ENCODE peak calls at places on chromosomes 11 and 22, in five cellular contexts. W is PC-3, I is SK-N-SH, E is HCT116, N is MM.1S. H is an unnamed sample.

GRCh38 chr11:119340335-119341221 is at the start of gene C1QTNF5:
- DNase-seq in E (no peak), I (peak; percentile 83), W (no peak), N (no peak), H (peak; percentile 72)

GRCh38 chr11:23563591-23563990 is 703.3 kb upstream of the CCDC179 start:
- DNase-seq in I (no peak), W (no peak), N (no peak), E (no peak), H (no peak)

GRCh38 chr11:95930948-95931347 is 7.0 kb upstream of the MTMR2 start:
- DNase-seq in E (no peak), N (no peak), W (no peak), I (no peak), H (no peak)

GRCh38 chr22:47168900-47169800 is 406.7 kb downstream of the TBC1D22A start:
- DNase-seq in W (peak; percentile 23), I (peak; percentile 59), N (no peak), E (no peak), H (peak; percentile 26)

GRCh38 chr11:35842958-35843357 is 100.9 kb upstream of the LDLRAD3 start:
- DNase-seq in W (no peak), E (no peak), I (no peak), N (no peak), H (no peak)

GRCh38 chr11:130668751-130669150 is 220.3 kb downstream of the ADAMTS15 start:
- DNase-seq in E (no peak), N (no peak), W (no peak), I (no peak), H (no peak)

GRCh38 chr22:43113516-43114251 is 3.1 kb downstream of the BIK start:
- DNase-seq in I (no peak), N (no peak), E (no peak), W (peak; percentile 51), H (no peak)

GRCh38 chr11:117547188-117547831 is 219.7 kb downstream of the CEP164 start:
- DNase-seq in N (no peak), E (no peak), W (no peak), I (no peak), H (no peak)

GRCh38 chr11:57787920-57788716 is 26.5 kb downstream of the CTNND1 start:
- DNase-seq in W (no peak), N (no peak), E (no peak), I (no peak), H (no peak)

GRCh38 chr22:43060213-43060612 is 29.0 kb downstream of the TTLL1 start:
- DNase-seq in E (no peak), I (peak; percentile 60), N (no peak), W (peak; percentile 42), H (peak; percentile 19)

GRCh38 chr11:68525930-68526329 is 65.4 kb downstream of the PPP6R3 start:
- DNase-seq in I (no peak), E (no peak), W (peak; percentile 79), N (no peak), H (no peak)

GRCh38 chr22:28951969-28952521 is 68.7 kb downstream of the ZNRF3 start:
- DNase-seq in E (no peak), N (no peak), I (no peak), W (no peak), H (no peak)

GRCh38 chr11:32597914-32598313 is 14.3 kb downstream of the EIF3M start:
- DNase-seq in W (no peak), E (no peak), I (no peak), N (no peak), H (no peak)

GRCh38 chr22:27406389-27406861 is 395.1 kb downstream of the MN1 start:
- DNase-seq in E (no peak), W (no peak), N (no peak), I (no peak), H (peak; percentile 23)

GRCh38 chr11:122656073-122656630 is 630 bp downstream of the UBASH3B start:
- DNase-seq in N (peak; percentile 47), W (peak; percentile 65), E (no peak), I (peak; percentile 87), H (peak; percentile 88)

GRCh38 chr11:62430350-62430749 is 11.5 kb downstream of the SCGB1A1 start:
- DNase-seq in I (no peak), N (no peak), W (no peak), E (no peak), H (peak; percentile 13)

GRCh38 chr11:130726234-130726559 is 190.1 kb downstream of the SNX19 start:
- DNase-seq in I (no peak), N (no peak), W (no peak), E (no peak), H (peak; percentile 39)

GRCh38 chr11:13868710-13869403 is 93.7 kb upstream of the SPON1 start:
- DNase-seq in W (peak; percentile 86), I (no peak), E (peak; percentile 68), N (no peak), H (no peak)

GRCh38 chr11:94768602-94769511 is 701 bp downstream of the AMOTL1 start:
- DNase-seq in W (peak; percentile 55), N (peak; percentile 36), I (peak; percentile 79), E (no peak), H (peak; percentile 63)

GRCh38 chr22:28435271-28435825 is 244.3 kb downstream of the TTC28 start:
- DNase-seq in N (no peak), W (peak; percentile 18), E (no peak), I (no peak), H (peak; percentile 37)

GRCh38 chr22:23803001-23803819 is 16.4 kb downstream of the SMARCB1 start:
- DNase-seq in I (no peak), N (no peak), W (no peak), E (no peak), H (no peak)

GRCh38 chr22:47352920-47353700 is 590.7 kb downstream of the TBC1D22A start:
- DNase-seq in W (no peak), I (no peak), N (no peak), E (no peak), H (no peak)

GRCh38 chr22:37661160-37661924 is 2.8 kb downstream of the PDXP start:
- DNase-seq in W (peak; percentile 35), I (peak; percentile 71), N (no peak), E (no peak), H (peak; percentile 85)

GRCh38 chr22:33112606-33113005 is 54.4 kb upstream of the SYN3 start:
- DNase-seq in I (no peak), W (no peak), N (peak; percentile 74), E (no peak), H (no peak)

GRCh38 chr11:111978028-111978771 is 41.1 kb downstream of the DIXDC1 start:
- DNase-seq in N (no peak), W (peak; percentile 63), I (peak; percentile 52), E (no peak), H (peak; percentile 88)

GRCh38 chr11:96607890-96608558 is 218.2 kb downstream of the JRKL start:
- DNase-seq in E (no peak), I (no peak), N (no peak), W (peak; percentile 50), H (peak; percentile 1)

GRCh38 chr11:19979519-19979845 is 180.8 kb downstream of the DBX1 start:
- DNase-seq in I (no peak), W (no peak), E (no peak), N (no peak), H (no peak)

GRCh38 chr11:20158597-20159257 is 1.5 kb downstream of the DBX1 start:
- DNase-seq in E (no peak), N (no peak), W (peak; percentile 44), I (peak; percentile 33), H (peak; percentile 77)

DNA sequence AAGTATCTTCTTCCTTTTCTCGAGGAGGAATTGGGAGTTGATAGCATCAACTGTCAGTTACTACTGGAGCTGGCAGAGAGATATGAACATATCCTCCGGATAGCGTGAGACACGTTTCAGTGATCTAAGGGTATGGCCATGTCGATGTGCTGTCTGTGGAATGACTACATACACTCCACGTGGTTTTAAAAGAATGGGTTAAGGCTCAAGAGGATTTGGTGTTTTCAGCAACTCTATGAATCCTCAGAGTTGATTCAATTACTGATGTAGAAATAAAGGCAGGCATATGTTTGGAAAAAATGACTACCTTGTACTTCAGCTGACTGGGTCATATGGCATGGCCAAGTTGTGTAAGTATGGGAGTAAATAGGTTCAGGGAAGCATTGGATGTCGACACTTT is 22.9 kb downstream of the MMP13 start:
- DNase-seq in E (no peak), I (no peak), N (no peak), W (no peak), H (peak; percentile 69)
- TF ChIP-seq EZH2phosphoT487 in E (no peak), I (no peak), N (no peak), W (no peak), H (no peak)

GRCh38 chr22:19194751-19195536 is 16.4 kb upstream of the SLC25A1 start:
- DNase-seq in W (no peak), E (no peak), N (no peak), I (no peak), H (no peak)
- H3K9ac ChIP-seq in W (no peak overlapping the region), E (no peak overlapping the region), N (no peak overlapping the region), I (no peak overlapping the region), H (no peak overlapping the region)

DNA sequence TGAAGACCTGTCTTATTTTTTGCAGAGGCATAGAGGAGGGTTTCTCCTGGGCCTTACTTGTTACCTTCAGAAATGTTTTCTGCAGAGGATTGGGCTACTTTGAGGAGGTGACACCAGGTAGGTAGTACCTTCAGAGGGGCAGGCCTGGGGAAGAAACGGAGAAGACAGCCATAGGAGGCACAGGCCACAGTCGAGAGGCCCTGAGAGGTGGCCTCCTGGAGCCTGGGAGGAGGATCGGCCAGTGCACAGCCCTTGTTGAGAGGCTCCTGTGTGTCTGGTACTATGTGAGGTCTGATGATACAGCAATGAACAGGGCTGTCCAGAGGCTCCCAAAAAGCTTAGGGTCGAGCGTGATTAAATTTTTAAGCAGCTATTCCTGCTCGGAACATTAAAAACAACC is 11.5 kb downstream of the GTPBP1 start:
- DNase-seq in I (no peak), E (no peak), W (no peak), N (no peak), H (no peak)
- H3K9me2 ChIP-seq in I (no peaks in the 10 kb centered on the region), E (no peaks in the 10 kb centered on the region), W (no peaks in the 10 kb centered on the region), N (no peaks in the 10 kb centered on the region), H (no peaks in the 10 kb centered on the region)

GRCh38 chr11:45038923-45039322 is 88.2 kb upstream of the TP53I11 start:
- DNase-seq in W (no peak), I (no peak), E (no peak), N (no peak), H (no peak)

GRCh38 chr11:45042560-45042959 is 91.9 kb upstream of the TP53I11 start:
- DNase-seq in W (peak; percentile 63), E (no peak), N (no peak), I (peak; percentile 54), H (peak; percentile 61)

GRCh38 chr11:45037425-45038005 is 86.8 kb upstream of the TP53I11 start:
- DNase-seq in N (no peak), W (peak; percentile 48), I (no peak), E (no peak), H (no peak)

GRCh38 chr11:45043755-45044475 is 93.2 kb upstream of the TP53I11 start:
- DNase-seq in I (no peak), E (no peak), N (no peak), W (no peak), H (no peak)

DNA sequence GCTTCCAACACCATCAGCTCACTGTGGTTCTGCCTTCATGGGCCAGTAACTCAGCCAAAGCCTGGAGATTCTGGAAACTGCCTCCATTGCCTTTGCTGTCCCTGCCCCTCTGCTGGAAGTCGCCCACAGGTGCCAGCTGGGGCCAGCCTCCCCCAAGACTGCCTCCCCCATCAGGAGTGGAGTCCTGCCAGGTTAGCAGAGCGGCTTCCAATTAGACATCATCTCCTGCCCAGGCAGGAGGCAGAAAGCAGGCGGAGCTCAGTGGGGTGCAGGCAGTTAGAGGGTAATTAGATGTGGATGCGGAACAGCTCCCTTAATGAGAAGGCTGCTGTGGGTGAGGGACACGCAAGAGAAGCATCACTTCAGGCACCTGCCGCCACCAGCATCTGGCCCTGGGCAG is 90.9 kb upstream of the TP53I11 start:
- DNase-seq in N (no peak), W (no peak), I (no peak), E (no peak), H (no peak)
- TF ChIP-seq EZH2phosphoT487 in N (no peak), W (no peak), I (no peak), E (no peak), H (no peak)